ENCODE peak calls at places on chromosomes 4 and X, in six cellular contexts. Z, X, F, J, O and I are unnamed samples.
A peak's percentile ranks its signal among the peaks of the same experiment; 100 is the strongest.

GRCh38 chr4:56613101-56613862 is 67.8 kb downstream of the HOPX start:
- DNase-seq in Z (peak; percentile 97), X (no peak), F (peak; percentile 71), J (no peak), O (peak; percentile 35), I (no peak)

GRCh38 chr4:145481942-145482208 is 222 bp downstream of the SMAD1 start:
- DNase-seq in Z (no peak), X (no peak), F (no peak), J (no peak), O (no peak), I (no peak)

GRCh38 chr4:147371661-147372060 is 109.2 kb upstream of the EDNRA start:
- DNase-seq in Z (peak; percentile 97), X (no peak), F (peak; percentile 80), J (no peak), O (peak; percentile 52), I (no peak)

GRCh38 chrX:45852884-45853283 is 652.2 kb upstream of the DIPK2B start:
- DNase-seq in Z (peak; percentile 28), X (no peak), F (no peak), J (no peak), O (peak; percentile 55), I (no peak)

GRCh38 chrX:124097116-124097515 is 135.6 kb downstream of the STAG2 start:
- DNase-seq in Z (no peak), X (no peak), F (no peak), J (no peak), O (no peak), I (no peak)

GRCh38 chr4:112646632-112647537 is 9.9 kb downstream of the LARP7 start:
- DNase-seq in Z (no peak), X (no peak), F (no peak), J (no peak), O (no peak), I (no peak)

GRCh38 chr4:135718019-135718418 is 1516.4 kb upstream of the PABPC4L start:
- DNase-seq in Z (peak; percentile 4), X (no peak), F (no peak), J (no peak), O (peak; percentile 6), I (no peak)

GRCh38 chrX:17860811-17861495 is at the start of gene RAI2:
- DNase-seq in Z (no peak), X (no peak), F (no peak), J (peak; percentile 48), O (no peak), I (no peak)

GRCh38 chr4:16875487-16875886 is 23.0 kb downstream of the LDB2 start:
- DNase-seq in Z (no peak), X (no peak), F (peak; percentile 12), J (no peak), O (peak; percentile 90), I (no peak)

GRCh38 chrX:116417214-116417613 is 19.2 kb upstream of the SLC6A14 start:
- DNase-seq in Z (peak; percentile 66), X (no peak), F (no peak), J (no peak), O (no peak), I (no peak)

GRCh38 chr4:26075588-26075987 is 161.6 kb downstream of the SMIM20 start:
- DNase-seq in Z (peak; percentile 79), X (no peak), F (no peak), J (no peak), O (no peak), I (no peak)

GRCh38 chr4:20272411-20272872 is 20.7 kb downstream of the SLIT2 start:
- DNase-seq in Z (peak; percentile 92), X (no peak), F (no peak), J (no peak), O (peak; percentile 67), I (no peak)

GRCh38 chrX:153766098-153766817 is 2.2 kb downstream of the PLXNB3 start:
- DNase-seq in Z (peak; percentile 49), X (peak; percentile 0), F (peak; percentile 67), J (peak; percentile 20), O (peak; percentile 62), I (peak; percentile 39)

GRCh38 chrX:37462346-37462745 is 109.1 kb upstream of the LANCL3 start:
- DNase-seq in Z (no peak), X (no peak), F (no peak), J (no peak), O (no peak), I (no peak)

GRCh38 chr4:37946503-37947179 is 13.6 kb upstream of the PTTG2 start:
- DNase-seq in Z (no peak), X (no peak), F (no peak), J (peak; percentile 43), O (no peak), I (no peak)

GRCh38 chrX:46456125-46456922 is 88.9 kb downstream of the ZNF674 start:
- DNase-seq in Z (no peak), X (no peak), F (no peak), J (no peak), O (no peak), I (no peak)

GRCh38 chrX:113390531-113390930 is 549.9 kb upstream of the AMOT start:
- DNase-seq in Z (no peak), X (peak; percentile 1), F (no peak), J (no peak), O (no peak), I (no peak)

GRCh38 chr4:151744614-151745013 is 16.2 kb downstream of the GATB start:
- DNase-seq in Z (peak; percentile 100), X (peak; percentile 43), F (peak; percentile 89), J (no peak), O (peak; percentile 89), I (no peak)

GRCh38 chrX:131199086-131199485 is 90.0 kb downstream of the IGSF1 start:
- DNase-seq in Z (peak; percentile 0), X (no peak), F (no peak), J (no peak), O (no peak), I (no peak)

GRCh38 chr4:38364383-38364963 is 299.5 kb upstream of the KLF3 start:
- DNase-seq in Z (no peak), X (no peak), F (no peak), J (no peak), O (no peak), I (no peak)

DNA sequence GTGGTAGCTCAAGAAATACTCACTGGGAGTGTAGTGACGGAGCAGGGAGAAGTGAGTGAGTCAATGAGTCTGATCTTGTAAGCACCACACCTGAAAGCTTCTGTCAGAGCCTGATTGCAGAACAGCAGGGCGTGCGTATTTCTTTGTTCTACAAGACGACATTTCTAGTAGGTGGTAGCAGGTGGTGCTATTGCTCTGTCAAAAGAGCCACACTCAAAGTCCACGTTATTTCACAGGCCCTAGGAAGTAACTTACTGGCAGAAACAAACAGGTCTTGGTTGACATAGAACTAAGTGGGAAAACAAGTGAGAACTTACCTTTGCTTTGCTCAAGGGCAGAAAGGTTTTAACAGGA is 46.4 kb upstream of the SPRY1 start:
- DNase-seq in Z (peak; percentile 95), X (peak; percentile 32), F (no peak), J (no peak), O (no peak), I (no peak)
- TF ChIP-seq CTCF in Z (peak; percentile 58), X (no peak), F (no peak), J (no peak), O (no peak), I (no peak)

DNA sequence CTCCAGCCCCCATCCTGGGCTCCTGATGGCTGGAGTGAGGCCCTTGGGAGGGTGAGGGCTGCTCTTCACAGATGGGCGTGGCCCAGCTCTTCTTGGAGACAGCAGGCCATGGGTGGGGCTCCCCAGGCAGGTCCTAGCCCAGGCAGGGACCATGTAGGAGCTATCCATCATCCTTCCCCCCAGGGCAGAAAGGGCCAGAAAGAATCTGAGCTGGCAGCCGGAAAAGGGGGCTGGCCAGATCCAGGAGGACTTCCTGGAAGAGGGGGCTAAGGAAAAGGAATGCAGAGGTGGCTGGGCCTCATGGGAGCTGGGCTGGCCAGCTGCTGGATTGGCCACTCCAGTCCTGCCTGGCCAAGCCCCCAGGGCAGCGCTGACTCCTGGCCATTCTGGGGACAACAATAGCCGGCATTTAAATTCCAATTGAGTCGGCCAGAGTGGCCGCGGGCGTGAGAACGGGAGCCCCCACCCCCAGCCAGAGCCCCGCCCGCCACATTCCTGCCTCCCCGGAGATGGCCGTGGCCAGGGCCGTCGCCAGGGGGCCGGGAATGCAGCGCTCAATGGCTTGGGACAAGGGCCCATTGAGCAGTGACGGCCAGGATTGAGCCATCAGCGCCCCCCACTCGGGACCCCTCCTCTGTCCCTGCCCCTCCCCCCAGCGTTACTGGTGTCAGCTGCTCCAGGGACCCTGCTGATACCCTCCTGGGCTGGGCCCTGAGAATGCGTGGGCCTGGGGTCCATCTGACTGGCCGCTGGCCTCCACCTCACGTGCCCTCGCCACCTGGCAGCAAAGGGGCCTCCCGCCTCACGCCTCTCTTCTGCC is 15.1 kb upstream of the FGFR3 start:
- DNase-seq in Z (peak; percentile 49), X (no peak), F (no peak), J (no peak), O (peak; percentile 56), I (no peak)
- TF ChIP-seq CTCF in Z (peak; percentile 12), X (no peak), F (no peak), J (no peak), O (peak; percentile 41), I (no peak)

DNA sequence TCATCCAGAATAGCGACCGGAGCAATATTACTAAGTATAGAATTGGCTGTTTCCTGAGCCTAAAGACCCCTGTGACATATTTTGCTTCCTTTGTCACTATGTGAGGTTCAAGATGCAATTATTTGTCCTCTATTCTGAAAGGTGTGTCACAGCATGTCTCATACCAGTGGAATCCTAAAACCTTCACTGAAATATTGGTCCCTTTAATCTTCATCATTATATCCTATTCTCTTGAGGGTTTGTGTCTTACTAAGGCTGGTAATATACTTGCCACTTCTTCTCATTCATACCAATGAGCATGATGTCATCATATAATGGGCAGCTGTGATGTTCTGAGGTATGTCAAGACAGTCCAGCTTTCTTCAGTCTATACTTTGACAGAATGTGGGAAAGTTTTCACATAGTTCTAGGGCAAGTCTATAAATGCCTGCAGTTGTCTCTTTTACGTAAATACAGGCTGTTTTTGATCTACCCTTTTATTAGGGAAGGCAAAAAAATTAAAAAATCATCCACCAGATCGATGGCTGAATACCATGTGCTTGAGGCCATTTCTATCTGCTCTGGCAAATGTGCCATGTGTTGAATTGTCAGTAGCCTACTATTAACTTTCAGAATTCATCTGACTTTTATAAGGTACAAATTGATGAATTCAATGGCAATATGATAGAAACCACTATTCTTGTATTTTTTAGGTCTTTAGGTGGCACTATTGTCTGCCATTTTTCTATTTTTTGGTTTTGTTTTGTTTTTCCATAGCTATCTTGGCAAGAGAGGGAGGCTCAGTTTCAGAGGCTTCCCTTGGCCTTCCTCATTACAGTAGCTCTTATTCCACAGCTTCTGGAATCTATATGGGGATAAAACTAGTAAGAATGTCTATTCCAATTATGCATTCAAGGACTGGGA is 209.0 kb downstream of the PPARGC1A start:
- DNase-seq in Z (no peak), X (no peak), F (no peak), J (no peak), O (no peak), I (no peak)
- TF ChIP-seq CTCF in Z (no peak), X (no peak), F (no peak), J (no peak), O (no peak), I (no peak)

DNA sequence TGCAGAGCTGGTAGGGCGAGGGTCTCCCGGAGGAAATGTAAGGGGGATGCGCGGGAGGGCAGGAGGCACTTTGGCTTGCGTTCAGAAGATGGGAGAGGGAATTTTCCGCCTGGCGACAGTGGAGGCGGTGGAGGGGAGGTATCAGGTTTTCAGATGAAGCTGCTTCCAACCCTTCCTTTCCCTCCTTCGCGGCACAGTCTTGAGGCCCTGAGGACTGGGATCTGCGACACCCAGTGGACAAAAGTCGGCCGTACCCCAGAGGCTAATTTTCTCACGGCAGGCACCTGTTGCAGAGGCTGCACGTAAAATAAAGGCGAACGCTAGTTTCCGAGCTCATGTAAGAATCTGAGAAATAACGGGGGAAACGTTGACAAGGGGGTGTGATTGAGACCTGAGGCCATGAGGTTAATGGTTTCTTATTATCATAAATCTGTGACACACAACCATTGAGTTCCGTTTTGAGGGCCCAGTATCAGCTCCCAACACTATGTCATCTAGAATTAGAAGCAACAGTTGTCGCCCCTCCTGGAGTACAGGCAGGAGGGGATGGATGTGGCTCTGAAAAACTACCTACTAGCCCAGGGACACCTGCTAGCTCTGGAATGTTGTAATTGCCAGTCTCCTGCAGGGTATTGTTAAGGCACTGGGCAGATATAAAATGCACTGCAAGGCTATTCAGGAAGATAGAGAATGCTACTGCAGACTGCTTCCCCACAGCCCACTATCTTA is 1.1 kb downstream of the ZCCHC18 start:
- DNase-seq in Z (peak; percentile 38), X (peak; percentile 76), F (peak; percentile 37), J (peak; percentile 29), O (peak; percentile 30), I (peak; percentile 49)
- TF ChIP-seq CTCF in Z (peak; percentile 61), X (peak; percentile 58), F (peak; percentile 54), J (peak; percentile 29), O (peak; percentile 74), I (peak; percentile 49)